ENCODE peak calls at places on chromosomes 13 and 19, in eight cellular contexts. T is uterus, D is Caco-2, C is small intestine, Q is fibroblast of lung, B is thyroid gland, X is esophagus squamous epithelium, R is spleen. F is an unnamed sample.

GRCh38 chr19:5070922-5071321 is 102.0 kb downstream of the KDM4B start:
- DNase-seq in D (no peak), C (no peak), Q (no peak), X (no peak), T (no peak), B (no peak), R (no peak), F (no peak)

GRCh38 chr13:42364613-42365000 is 92.7 kb downstream of the AKAP11 start:
- DNase-seq in T (no peak), D (no peak), C (no peak), R (no peak), X (no peak), Q (no peak), B (no peak), F (no peak)

GRCh38 chr19:43908659-43909058 is 26.4 kb downstream of the ZNF45 start:
- DNase-seq in X (no peak), Q (no peak), R (no peak), C (no peak), D (no peak), T (no peak), B (no peak), F (no peak)

GRCh38 chr19:46787040-46787330 is 1.4 kb downstream of the SLC1A5 start:
- DNase-seq in R (no peak), C (no peak), D (no peak), B (no peak), X (no peak), Q (no peak), T (no peak), F (no peak)

GRCh38 chr13:46728777-46729176 is 68.2 kb downstream of the ESD start:
- DNase-seq in D (peak; percentile 35), T (no peak), C (no peak), X (no peak), B (no peak), Q (no peak), R (no peak), F (no peak)

GRCh38 chr19:5338661-5339469 is 1.7 kb downstream of the PTPRS start:
- DNase-seq in C (no peak), X (no peak), R (no peak), Q (no peak), D (no peak), B (no peak), T (no peak), F (no peak)

GRCh38 chr13:53206455-53206854 is 177.8 kb downstream of the OLFM4 start:
- DNase-seq in C (peak; percentile 3), Q (no peak), D (peak; percentile 10), T (no peak), B (no peak), R (no peak), X (no peak), F (no peak)

GRCh38 chr19:11418166-11418517 is 972 bp downstream of the RGL3 start:
- DNase-seq in X (no peak), D (no peak), T (no peak), Q (no peak), C (no peak), B (no peak), R (no peak), F (no peak)

GRCh38 chr19:49645592-49645991 is 3.6 kb downstream of the SCAF1 start:
- DNase-seq in B (no peak), X (no peak), D (no peak), Q (no peak), C (no peak), T (no peak), R (no peak), F (no peak)

GRCh38 chr13:41854758-41855157 is 106.2 kb downstream of the VWA8 start:
- DNase-seq in C (no peak), X (no peak), T (no peak), D (no peak), R (no peak), B (no peak), Q (peak; percentile 12), F (no peak)

GRCh38 chr19:4227771-4228170 is 1.6 kb upstream of the EBI3 start:
- DNase-seq in D (no peak), C (no peak), B (no peak), X (no peak), Q (no peak), T (no peak), R (no peak), F (no peak)

GRCh38 chr19:17861542-17862402 is 2.1 kb downstream of the RPL18A start:
- DNase-seq in D (no peak), T (no peak), Q (no peak), R (no peak), B (no peak), C (no peak), X (no peak), F (no peak)
- H3K4me3 ChIP-seq in D (peak overlapping the region; percentile 84), T (no peak overlapping the region), Q (peak overlapping the region; percentile 100), R (peak overlapping the region; percentile 100), B (no peak overlapping the region), C (no peak overlapping the region), X (peak overlapping the region; percentile 94), F (no peak overlapping the region)

GRCh38 chr13:37392389-37392788 is 206.2 kb downstream of the POSTN start:
- DNase-seq in Q (no peak), T (no peak), D (no peak), C (no peak), X (no peak), B (no peak), R (no peak), F (no peak)

GRCh38 chr13:37395544-37395943 is 203.0 kb downstream of the POSTN start:
- DNase-seq in X (no peak), B (no peak), R (no peak), Q (peak; percentile 41), D (no peak), T (no peak), C (no peak), F (no peak)
- H3K4me1 ChIP-seq in X (no peaks in the 10 kb centered on the region), B (no peaks in the 10 kb centered on the region), R (no peaks in the 10 kb centered on the region), Q (no peaks in the 10 kb centered on the region), D (no peaks in the 10 kb centered on the region), T (no peaks in the 10 kb centered on the region), C (no peaks in the 10 kb centered on the region), F (no peaks in the 10 kb centered on the region)

GRCh38 chr13:27789495-27790303 is 2.6 kb upstream of the GSX1 start:
- DNase-seq in B (no peak), Q (no peak), T (no peak), X (no peak), C (no peak), D (peak; percentile 50), R (no peak), F (no peak)
- H3K4me3 ChIP-seq in B (no peak overlapping the region), Q (no peak overlapping the region), T (no peak overlapping the region), X (no peak overlapping the region), C (no peak overlapping the region), D (peak overlapping the region; percentile 27), R (peak overlapping the region; percentile 38), F (no peak overlapping the region)

DNA sequence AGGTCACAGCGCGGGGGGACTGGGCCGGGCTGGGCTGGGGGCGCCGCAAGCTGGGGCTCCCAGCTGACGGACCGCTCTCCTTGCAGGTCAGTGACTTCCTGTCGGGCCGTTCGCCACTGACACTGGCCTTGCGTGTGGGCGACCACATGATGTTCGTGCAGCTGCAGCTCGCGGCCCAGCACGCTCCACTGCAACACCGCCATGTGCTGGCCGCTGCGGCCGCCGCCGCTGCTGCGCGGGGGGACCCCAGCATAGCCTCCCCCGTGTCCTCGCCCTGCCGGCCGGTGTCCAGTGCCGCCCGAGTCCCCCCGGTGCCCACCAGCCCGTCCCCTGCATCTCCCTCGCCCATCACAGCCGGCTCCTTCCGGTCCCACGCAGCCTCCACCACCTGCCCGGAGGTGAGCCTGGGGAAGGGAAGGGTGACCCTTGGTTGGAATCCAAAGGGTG is 5.7 kb downstream of the MIDN start:
- DNase-seq in R (peak; percentile 90), X (no peak), C (no peak), Q (no peak), T (peak; percentile 69), B (no peak), D (no peak), F (peak; percentile 74)
- H3K4me1 ChIP-seq in R (peaks cover 57% of the 10 kb centered on the region), X (peaks cover 68% of the 10 kb centered on the region), C (peaks cover 17% of the 10 kb centered on the region), Q (peaks cover 34% of the 10 kb centered on the region), T (no peaks in the 10 kb centered on the region), B (peaks cover 73% of the 10 kb centered on the region), D (peaks cover 42% of the 10 kb centered on the region), F (peaks cover 56% of the 10 kb centered on the region)

GRCh38 chr13:109787135-109787954 is 962 bp upstream of the IRS2 start:
- DNase-seq in B (peak; percentile 55), X (no peak), C (no peak), Q (peak; percentile 48), D (peak; percentile 52), T (peak; percentile 43), R (peak; percentile 90), F (peak; percentile 43)
- H3K4me3 ChIP-seq in B (peak overlapping the region; percentile 65), X (peak overlapping the region; percentile 90), C (peak overlapping the region; percentile 52), Q (peak overlapping the region; percentile 68), D (peak overlapping the region; percentile 61), T (peak overlapping the region; percentile 64), R (peak overlapping the region; percentile 84), F (peak overlapping the region; percentile 81)

GRCh38 chr19:3185482-3186376 is at the start of gene NCLN:
- DNase-seq in Q (peak; percentile 89), B (peak; percentile 96), C (peak; percentile 96), T (peak; percentile 95), R (peak; percentile 98), X (peak; percentile 77), D (peak; percentile 95), F (peak; percentile 98)

GRCh38 chr19:3186891-3187661 is 1.3 kb downstream of the NCLN start:
- DNase-seq in B (no peak), C (peak; percentile 81), Q (no peak), R (no peak), X (no peak), T (no peak), D (no peak), F (no peak)

GRCh38 chr19:3183721-3184641 is 1.7 kb upstream of the NCLN start:
- DNase-seq in C (no peak), D (no peak), X (no peak), B (no peak), T (no peak), Q (no peak), R (no peak), F (no peak)

GRCh38 chr19:3186377-3186688 is 603 bp downstream of the NCLN start:
- DNase-seq in T (no peak), Q (no peak), R (peak; percentile 92), C (no peak), X (no peak), D (no peak), B (no peak), F (no peak)

DNA sequence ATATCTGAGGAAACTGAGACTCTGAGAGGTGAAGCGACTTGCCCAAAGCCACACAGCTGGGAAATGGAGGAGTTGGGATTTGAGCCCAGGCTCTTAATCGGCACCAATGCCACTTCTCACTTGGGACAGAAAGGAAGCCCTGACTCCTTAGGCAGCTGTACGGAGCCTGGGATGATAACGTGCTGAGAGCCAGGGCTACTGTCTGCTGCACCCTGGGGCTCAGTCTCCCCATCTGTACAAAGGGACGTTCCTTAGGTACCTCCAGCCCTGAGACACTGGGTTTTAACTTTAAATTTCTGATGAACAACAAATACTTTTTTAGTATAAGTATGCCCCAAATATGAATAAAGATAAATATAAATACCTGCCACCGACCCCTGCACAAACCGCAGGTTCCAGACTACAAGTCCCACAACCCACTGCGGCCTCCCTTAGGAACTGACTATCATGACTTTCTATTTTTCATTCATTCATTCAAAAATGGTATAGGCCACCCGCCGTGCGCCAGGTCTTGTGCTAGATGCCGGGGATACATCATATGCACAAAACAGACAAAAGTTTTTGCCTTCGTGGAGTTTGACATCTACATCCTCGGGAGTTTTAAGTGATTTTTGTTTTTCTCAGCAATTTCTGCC is 766 bp upstream of the NCLN start:
- DNase-seq in Q (no peak), C (no peak), X (peak; percentile 60), T (no peak), D (peak; percentile 60), B (peak; percentile 72), R (peak; percentile 89), F (peak; percentile 94)
- H3K4me1 ChIP-seq in Q (peaks cover 9% of the 10 kb centered on the region), C (peaks cover 2% of the 10 kb centered on the region), X (peaks cover 20% of the 10 kb centered on the region), T (no peaks in the 10 kb centered on the region), D (peaks cover 9% of the 10 kb centered on the region), B (peaks cover 21% of the 10 kb centered on the region), R (peaks cover 73% of the 10 kb centered on the region), F (peaks cover 13% of the 10 kb centered on the region)